ENCODE peak calls at places on chromosome 4, in eight cellular contexts. I, Q, L, S, E, G, O and T are unnamed samples.
A peak's percentile ranks its signal among the peaks of the same experiment; 100 is the strongest.

GRCh38 chr4:74112399-74113090 is 13.6 kb upstream of the CXCL2 start:
- DNase-seq in I (peak; percentile 61), Q (no peak), L (no peak), S (no peak), E (no peak), G (no peak), O (no peak), T (peak; percentile 55)

GRCh38 chr4:76623217-76624060 is 188.4 kb downstream of the SHROOM3 start:
- DNase-seq in I (no peak), Q (no peak), L (no peak), S (no peak), E (no peak), G (no peak), O (no peak), T (no peak)

GRCh38 chr4:177281544-177281943 is 28.1 kb upstream of the NEIL3 start:
- DNase-seq in I (peak; percentile 11), Q (no peak), L (no peak), S (no peak), E (no peak), G (no peak), O (no peak), T (peak; percentile 16)

GRCh38 chr4:177554966-177555574 is 112.8 kb upstream of the AGA start:
- DNase-seq in I (peak; percentile 50), Q (peak; percentile 19), L (peak; percentile 66), S (no peak), E (no peak), G (no peak), O (no peak), T (peak; percentile 53)

GRCh38 chr4:149891381-149891780 is 75.7 kb upstream of the IQCM start:
- DNase-seq in I (no peak), Q (no peak), L (no peak), S (no peak), E (no peak), G (no peak), O (no peak), T (no peak)

GRCh38 chr4:41281038-41281634 is 24.4 kb downstream of the UCHL1 start:
- DNase-seq in I (peak; percentile 77), Q (peak; percentile 84), L (peak; percentile 75), S (no peak), E (peak; percentile 50), G (peak; percentile 82), O (peak; percentile 30), T (peak; percentile 88)

GRCh38 chr4:6748286-6748685 is 32.3 kb downstream of the BLOC1S4 start:
- DNase-seq in I (no peak), Q (no peak), L (no peak), S (no peak), E (no peak), G (no peak), O (no peak), T (no peak)

GRCh38 chr4:4919926-4920325 is 60.5 kb downstream of the MSX1 start:
- DNase-seq in I (no peak), Q (no peak), L (peak; percentile 17), S (no peak), E (no peak), G (no peak), O (peak; percentile 49), T (no peak)

GRCh38 chr4:73964862-73965611 is 16.8 kb downstream of the PF4 start:
- DNase-seq in I (no peak), Q (peak; percentile 7), L (peak; percentile 93), S (no peak), E (no peak), G (peak; percentile 46), O (no peak), T (no peak)

GRCh38 chr4:152065545-152065944 is 304.7 kb upstream of the GATB start:
- DNase-seq in I (no peak), Q (no peak), L (no peak), S (no peak), E (no peak), G (no peak), O (no peak), T (no peak)

GRCh38 chr4:186587416-186588018 is 32.1 kb upstream of the MTNR1A start:
- DNase-seq in I (peak; percentile 65), Q (peak; percentile 47), L (peak; percentile 87), S (no peak), E (peak; percentile 38), G (peak; percentile 21), O (peak; percentile 84), T (peak; percentile 78)

GRCh38 chr4:43567644-43568043 is 675.1 kb downstream of the GRXCR1 start:
- DNase-seq in I (no peak), Q (no peak), L (no peak), S (no peak), E (no peak), G (no peak), O (no peak), T (no peak)

DNA sequence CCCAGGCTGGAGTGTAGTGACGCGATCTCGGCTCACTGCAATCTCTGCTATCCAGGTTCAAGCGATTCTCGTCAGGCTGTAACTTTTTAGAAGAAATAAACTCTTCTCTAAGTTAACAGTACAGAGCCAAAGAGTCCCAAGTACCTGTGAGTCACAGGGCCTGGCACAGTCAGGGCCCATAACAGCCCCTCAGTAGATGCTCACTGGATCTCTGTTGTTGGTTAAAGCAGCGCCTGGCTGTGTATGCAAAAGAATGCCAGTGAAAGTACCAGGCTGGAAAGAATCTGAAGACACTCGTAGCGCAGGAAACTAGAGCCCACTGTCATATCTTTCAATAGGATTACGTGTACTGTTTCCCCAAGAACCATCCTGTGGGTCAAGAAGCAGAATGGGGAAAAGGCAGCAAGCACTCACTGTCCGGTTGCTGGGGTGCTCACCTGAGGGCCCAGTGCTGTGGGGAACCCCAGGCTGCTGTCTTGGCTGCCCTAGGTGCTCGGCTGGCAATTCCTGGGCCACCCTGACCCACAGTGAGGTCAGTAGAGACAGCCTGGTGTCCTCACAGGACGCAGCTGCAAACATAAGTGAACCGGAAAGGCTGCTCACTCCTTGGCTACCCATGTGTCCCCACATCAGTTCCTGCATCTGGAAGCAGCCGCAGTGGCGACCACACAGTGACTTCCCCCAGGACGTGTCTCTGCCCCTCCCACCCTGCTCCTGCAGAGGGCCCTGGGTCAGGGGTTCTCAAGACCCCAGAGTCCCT is 3.1 kb upstream of the SLBP start:
- DNase-seq in I (no peak), Q (no peak), L (no peak), S (peak; percentile 88), E (no peak), G (no peak), O (peak; percentile 19), T (no peak)
- H3K4me3 ChIP-seq in I (no peak overlapping the region), Q (no peak overlapping the region), L (no peak overlapping the region), S (no peak overlapping the region), E (no peak overlapping the region), G (no peak overlapping the region), O (no peak overlapping the region), T (no peak overlapping the region)

GRCh38 chr4:184409502-184409901 is 64.8 kb downstream of the IRF2 start:
- DNase-seq in I (no peak), Q (no peak), L (no peak), S (no peak), E (no peak), G (no peak), O (no peak), T (no peak)

GRCh38 chr4:184408711-184409081 is 65.7 kb downstream of the IRF2 start:
- DNase-seq in I (no peak), Q (no peak), L (no peak), S (no peak), E (no peak), G (no peak), O (no peak), T (no peak)

GRCh38 chr4:184408021-184408710 is 66.2 kb downstream of the IRF2 start:
- DNase-seq in I (peak; percentile 92), Q (no peak), L (no peak), S (no peak), E (no peak), G (no peak), O (no peak), T (peak; percentile 87)

GRCh38 chr4:184404047-184404446 is 70.3 kb downstream of the IRF2 start:
- DNase-seq in I (no peak), Q (no peak), L (no peak), S (no peak), E (no peak), G (no peak), O (no peak), T (no peak)

GRCh38 chr4:184406915-184407314 is 67.4 kb downstream of the IRF2 start:
- DNase-seq in I (no peak), Q (no peak), L (no peak), S (no peak), E (no peak), G (no peak), O (peak; percentile 55), T (no peak)
- TF ChIP-seq CTCF in I (no peak), Q (no peak), L (no peak), S (no peak), E (no peak), G (no peak), O (no peak), T (no peak)

DNA sequence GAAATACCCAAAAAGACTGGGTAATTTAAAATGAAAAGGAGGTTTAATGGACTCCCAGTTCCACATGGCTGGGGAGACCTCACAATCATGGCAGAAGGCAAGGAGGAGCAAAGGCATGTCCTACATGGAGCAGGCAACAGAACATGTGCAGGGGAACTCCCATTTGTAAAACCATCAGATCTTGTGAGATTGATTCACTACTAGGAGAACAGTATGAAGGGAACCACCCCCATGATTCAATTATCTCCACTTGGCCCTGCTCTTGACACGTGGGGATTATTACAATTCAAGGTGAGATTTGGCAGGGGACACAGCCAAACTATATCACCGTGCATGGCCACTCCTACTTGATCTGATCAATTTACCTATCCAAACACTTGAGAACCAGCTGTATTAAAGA is 131.5 kb upstream of the LDB2 start:
- DNase-seq in I (no peak), Q (no peak), L (no peak), S (no peak), E (no peak), G (no peak), O (no peak), T (no peak)
- H3K4me3 ChIP-seq in I (no peak overlapping the region), Q (no peak overlapping the region), L (no peak overlapping the region), S (no peak overlapping the region), E (no peak overlapping the region), G (no peak overlapping the region), O (no peak overlapping the region), T (no peak overlapping the region)

GRCh38 chr4:147773261-147774184 is 41.6 kb downstream of the ARHGAP10 start:
- DNase-seq in I (peak; percentile 78), Q (no peak), L (no peak), S (no peak), E (no peak), G (no peak), O (no peak), T (peak; percentile 57)

GRCh38 chr4:147769386-147769785 is 37.5 kb downstream of the ARHGAP10 start:
- DNase-seq in I (no peak), Q (no peak), L (no peak), S (no peak), E (no peak), G (no peak), O (no peak), T (peak; percentile 66)

GRCh38 chr4:147770831-147771230 is 38.9 kb downstream of the ARHGAP10 start:
- DNase-seq in I (no peak), Q (no peak), L (no peak), S (no peak), E (no peak), G (no peak), O (no peak), T (no peak)

GRCh38 chr4:147772459-147772969 is 40.6 kb downstream of the ARHGAP10 start:
- DNase-seq in I (peak; percentile 92), Q (peak; percentile 45), L (no peak), S (no peak), E (no peak), G (no peak), O (no peak), T (peak; percentile 70)

DNA sequence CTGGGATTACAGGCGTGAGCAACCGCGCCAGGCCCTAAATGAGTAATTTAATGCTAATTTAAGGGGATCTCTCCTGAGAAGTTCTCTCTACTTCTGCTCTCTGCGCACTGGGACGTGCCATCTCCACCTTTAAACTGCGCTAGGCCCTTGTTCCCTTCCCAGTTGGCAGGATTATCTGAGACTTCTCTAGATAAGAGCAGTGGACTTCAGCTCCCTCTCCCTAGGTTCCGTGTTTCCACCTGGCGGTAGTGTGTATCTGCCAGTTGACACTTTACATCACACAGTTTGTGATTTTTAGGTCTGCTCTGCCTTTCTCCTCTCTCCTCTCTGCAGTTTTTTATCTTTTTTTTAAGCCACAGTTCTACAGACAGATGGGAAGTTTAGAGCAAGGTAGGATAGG is 40.2 kb downstream of the ARHGAP10 start:
- DNase-seq in I (no peak), Q (no peak), L (no peak), S (no peak), E (no peak), G (no peak), O (no peak), T (no peak)
- TF ChIP-seq CTCF in I (no peak), Q (no peak), L (no peak), S (no peak), E (no peak), G (no peak), O (no peak), T (no peak)